ENCODE peak calls at places on chromosomes 5 and 9, in nine cellular contexts. D, S, A, Z, F, B, O, M and H are unnamed samples.

GRCh38 chr9:99375481-99375880 is 153.4 kb downstream of the SEC61B start:
- DNase-seq in D (no peak), Z (no peak), B (no peak), O (no peak), S (no peak), M (peak; percentile 44), F (no peak), A (no peak), H (no peak)

GRCh38 chr5:132237141-132237540 is 9.5 kb upstream of the P4HA2 start:
- DNase-seq in D (no peak), B (no peak), Z (no peak), O (peak; percentile 12), S (no peak), F (no peak), M (no peak), A (no peak), H (no peak)

GRCh38 chr9:111038336-111039202 is at the start of gene LPAR1:
- DNase-seq in D (peak; percentile 73), F (peak; percentile 72), Z (peak; percentile 54), S (peak; percentile 71), A (peak; percentile 68), M (no peak), B (no peak), O (peak; percentile 70), H (peak; percentile 63)

GRCh38 chr9:34375901-34376595 is 650 bp downstream of the MYORG start:
- DNase-seq in S (peak; percentile 54), O (no peak), D (peak; percentile 69), B (peak; percentile 78), A (peak; percentile 6), Z (no peak), M (peak; percentile 68), F (no peak), H (peak; percentile 73)

GRCh38 chr9:124477211-124478013 is 27.2 kb downstream of the ADGRD2 start:
- DNase-seq in S (peak; percentile 35), A (no peak), O (no peak), F (peak; percentile 5), D (no peak), M (no peak), B (no peak), Z (no peak), H (no peak)

GRCh38 chr5:55712023-55712859 is at the start of gene SLC38A9:
- DNase-seq in M (peak; percentile 95), B (peak; percentile 92), Z (peak; percentile 71), D (peak; percentile 96), A (peak; percentile 92), O (peak; percentile 94), F (peak; percentile 97), S (peak; percentile 95), H (peak; percentile 98)

GRCh38 chr9:134333874-134334581 is 7.8 kb downstream of the RXRA start:
- DNase-seq in M (no peak), Z (no peak), B (no peak), F (no peak), A (no peak), S (no peak), D (peak; percentile 35), O (no peak), H (no peak)

GRCh38 chr5:119330367-119331183 is 25.2 kb upstream of the TNFAIP8 start:
- DNase-seq in F (no peak), D (no peak), A (no peak), B (no peak), O (peak; percentile 38), M (no peak), S (no peak), Z (no peak), H (no peak)

GRCh38 chr9:134605969-134606363 is 35.6 kb upstream of the COL5A1 start:
- DNase-seq in S (no peak), B (no peak), F (no peak), Z (no peak), O (no peak), D (no peak), A (peak; percentile 30), M (no peak), H (no peak)

GRCh38 chr9:133973111-133973790 is 18.9 kb downstream of the VAV2 start:
- DNase-seq in Z (no peak), F (no peak), D (no peak), O (no peak), S (no peak), B (no peak), A (no peak), M (no peak), H (peak; percentile 25)

GRCh38 chr5:19706776-19707175 is 281.2 kb downstream of the CDH18 start:
- DNase-seq in O (no peak), B (no peak), A (no peak), F (no peak), D (no peak), S (no peak), Z (no peak), M (no peak), H (no peak)

GRCh38 chr9:79684059-79684458 is 112.3 kb downstream of the TLE4 start:
- DNase-seq in O (no peak), F (no peak), D (no peak), S (no peak), Z (no peak), B (no peak), M (no peak), A (no peak), H (no peak)

GRCh38 chr9:127539982-127540663 is 72.0 kb upstream of the STXBP1 start:
- DNase-seq in D (peak; percentile 76), Z (no peak), O (no peak), B (no peak), F (no peak), A (peak; percentile 45), S (no peak), M (no peak), H (no peak)

GRCh38 chr9:114539718-114540410 is 34.6 kb upstream of the WHRN start:
- DNase-seq in O (no peak), D (no peak), M (no peak), F (no peak), A (no peak), Z (no peak), S (no peak), B (peak; percentile 77), H (no peak)

GRCh38 chr5:112643339-112643971 is 94.2 kb upstream of the APC start:
- DNase-seq in D (peak; percentile 20), S (no peak), F (no peak), A (no peak), B (no peak), O (no peak), M (no peak), Z (no peak), H (no peak)

GRCh38 chr5:55191165-55191564 is 18.2 kb upstream of the CDC20B start:
- DNase-seq in Z (no peak), O (no peak), S (no peak), M (no peak), F (no peak), D (no peak), A (no peak), B (no peak), H (no peak)

GRCh38 chr5:74095871-74096270 is 469.9 kb downstream of the ARHGEF28 start:
- DNase-seq in O (peak; percentile 60), S (no peak), Z (peak; percentile 2), B (no peak), A (no peak), M (no peak), D (no peak), F (peak; percentile 38), H (no peak)

GRCh38 chr5:106097308-106097707 is 1573.4 kb downstream of the EFNA5 start:
- DNase-seq in O (peak; percentile 15), A (peak; percentile 71), B (no peak), Z (no peak), S (no peak), M (no peak), D (no peak), F (peak; percentile 36), H (no peak)

GRCh38 chr9:88387733-88388202 is 476 bp upstream of the SPIN1 start:
- DNase-seq in A (peak; percentile 57), D (peak; percentile 61), F (peak; percentile 65), S (peak; percentile 55), Z (no peak), M (peak; percentile 45), B (no peak), O (peak; percentile 63), H (peak; percentile 69)

GRCh38 chr9:123033352-123033751 is at the start of gene GPR21:
- DNase-seq in M (no peak), A (no peak), Z (no peak), O (no peak), B (no peak), D (no peak), F (peak; percentile 36), S (peak; percentile 11), H (no peak)

GRCh38 chr5:32506809-32507208 is 62.3 kb upstream of the ZFR start:
- DNase-seq in O (peak; percentile 64), F (peak; percentile 63), B (no peak), A (peak; percentile 97), S (no peak), M (no peak), Z (no peak), D (no peak), H (no peak)

GRCh38 chr5:93924628-93925027 is 183.2 kb upstream of the POU5F2 start:
- DNase-seq in B (no peak), S (no peak), A (peak; percentile 11), Z (no peak), D (no peak), O (peak; percentile 6), F (peak; percentile 10), M (no peak), H (no peak)

GRCh38 chr9:99121604-99122003 is 16.7 kb downstream of the TGFBR1 start:
- DNase-seq in A (no peak), O (no peak), D (no peak), Z (no peak), B (no peak), M (no peak), F (peak; percentile 37), S (no peak), H (no peak)